ENCODE peak calls at places on chromosomes 12 and 14, in six cellular contexts. One of them, this sample, is unnamed.

GRCh38 chr12:30829876-30830275 is 75.1 kb upstream of the CAPRIN2 start:
- DNase-seq in neural crest cell: no peak
- DNase-seq in GM20000: no peak
- DNase-seq in GM12865: no peak
- DNase-seq in foreskin fibroblast: no peak
- DNase-seq in fibroblast of mammary gland: no peak
- DNase-seq in this sample: no peak

GRCh38 chr12:14960548-14961465 is 594 bp downstream of the ARHGDIB start:
- DNase-seq in neural crest cell: no peak
- DNase-seq in GM12865: peak
- DNase-seq in foreskin fibroblast: no peak
- DNase-seq in fibroblast of mammary gland: peak
- DNase-seq in GM20000: peak
- DNase-seq in this sample: no peak

GRCh38 chr12:80590085-80590484 is 117.3 kb upstream of the MYF6 start:
- DNase-seq in GM20000: no peak
- DNase-seq in neural crest cell: no peak
- DNase-seq in GM12865: no peak
- DNase-seq in fibroblast of mammary gland: peak
- DNase-seq in foreskin fibroblast: no peak
- DNase-seq in this sample: no peak

GRCh38 chr12:103858953-103859601 is 18.0 kb upstream of the NT5DC3 start:
- DNase-seq in GM20000: no peak
- DNase-seq in foreskin fibroblast: peak
- DNase-seq in neural crest cell: no peak
- DNase-seq in fibroblast of mammary gland: peak
- DNase-seq in GM12865: no peak
- DNase-seq in this sample: peak

GRCh38 chr14:60232185-60232584 is 16.8 kb upstream of the PPM1A start:
- DNase-seq in neural crest cell: no peak
- DNase-seq in GM12865: no peak
- DNase-seq in GM20000: no peak
- DNase-seq in foreskin fibroblast: no peak
- DNase-seq in fibroblast of mammary gland: no peak
- DNase-seq in this sample: no peak

GRCh38 chr12:14828896-14829295 is 14.4 kb downstream of the ART4 start:
- DNase-seq in foreskin fibroblast: no peak
- DNase-seq in GM12865: peak
- DNase-seq in GM20000: peak
- DNase-seq in neural crest cell: no peak
- DNase-seq in fibroblast of mammary gland: peak
- DNase-seq in this sample: no peak

GRCh38 chr12:57240926-57241555 is 9.9 kb downstream of the STAC3 start:
- DNase-seq in GM20000: peak
- DNase-seq in GM12865: no peak
- DNase-seq in fibroblast of mammary gland: no peak
- DNase-seq in neural crest cell: no peak
- DNase-seq in foreskin fibroblast: no peak
- DNase-seq in this sample: no peak

GRCh38 chr12:19922687-19923086 is 445.6 kb upstream of the PDE3A start:
- DNase-seq in neural crest cell: no peak
- DNase-seq in GM20000: no peak
- DNase-seq in foreskin fibroblast: no peak
- DNase-seq in GM12865: no peak
- DNase-seq in fibroblast of mammary gland: peak
- DNase-seq in this sample: no peak

GRCh38 chr12:53505555-53506449 is 1.5 kb downstream of the NPFF start:
- DNase-seq in GM12865: no peak
- DNase-seq in GM20000: no peak
- DNase-seq in foreskin fibroblast: peak
- DNase-seq in neural crest cell: no peak
- DNase-seq in fibroblast of mammary gland: peak
- DNase-seq in this sample: no peak

GRCh38 chr14:94370524-94370910 is 17.9 kb downstream of the SERPINA1 start:
- DNase-seq in GM12865: no peak
- DNase-seq in foreskin fibroblast: no peak
- DNase-seq in GM20000: no peak
- DNase-seq in neural crest cell: no peak
- DNase-seq in fibroblast of mammary gland: no peak
- DNase-seq in this sample: no peak

GRCh38 chr14:94373708-94374107 is 14.7 kb downstream of the SERPINA1 start:
- DNase-seq in GM12865: no peak
- DNase-seq in neural crest cell: no peak
- DNase-seq in fibroblast of mammary gland: peak
- DNase-seq in foreskin fibroblast: peak
- DNase-seq in GM20000: no peak
- DNase-seq in this sample: peak

GRCh38 chr14:94368956-94369355 is 19.4 kb downstream of the SERPINA1 start:
- DNase-seq in foreskin fibroblast: no peak
- DNase-seq in fibroblast of mammary gland: no peak
- DNase-seq in GM20000: no peak
- DNase-seq in neural crest cell: no peak
- DNase-seq in GM12865: no peak
- DNase-seq in this sample: no peak

GRCh38 chr14:94374749-94375148 is 13.7 kb downstream of the SERPINA1 start:
- DNase-seq in neural crest cell: no peak
- DNase-seq in GM12865: no peak
- DNase-seq in GM20000: no peak
- DNase-seq in foreskin fibroblast: no peak
- DNase-seq in fibroblast of mammary gland: no peak
- DNase-seq in this sample: no peak

DNA sequence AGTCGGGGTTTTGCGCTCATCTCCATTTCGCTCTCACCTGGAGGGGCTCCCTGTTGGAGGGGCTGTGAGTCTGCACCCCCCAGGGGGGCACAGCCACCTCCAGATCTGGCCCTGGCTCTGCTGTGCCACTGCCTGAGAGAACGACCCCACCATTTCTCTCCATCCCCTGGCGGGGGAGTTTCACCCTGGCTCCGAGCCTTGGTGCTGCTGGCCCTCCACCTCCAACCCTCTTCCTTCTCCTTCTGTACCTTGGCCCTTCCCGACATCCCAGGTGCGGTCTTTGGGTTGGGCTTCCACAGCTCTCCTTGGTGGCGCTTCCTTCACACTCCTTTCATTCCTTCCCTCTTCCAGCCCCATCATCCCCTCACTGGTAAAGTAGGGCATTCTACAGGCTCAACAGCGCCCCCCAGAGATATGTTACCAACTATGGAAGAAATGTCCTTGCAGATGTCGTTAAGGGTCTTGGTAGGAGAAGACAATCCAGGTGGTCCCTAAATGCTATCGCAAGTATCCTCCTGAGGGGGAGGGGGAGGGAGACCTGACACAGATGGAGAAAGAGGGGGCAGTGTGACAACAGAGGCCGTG is 16.3 kb downstream of the SERPINA1 start:
- DNase-seq in neural crest cell: no peak
- DNase-seq in fibroblast of mammary gland: no peak
- DNase-seq in GM20000: no peak
- DNase-seq in GM12865: no peak
- DNase-seq in foreskin fibroblast: no peak
- DNase-seq in this sample: no peak
- TF ChIP-seq CTCF in neural crest cell: no peak
- TF ChIP-seq CTCF in fibroblast of mammary gland: no peak
- TF ChIP-seq CTCF in GM20000: no peak
- TF ChIP-seq CTCF in GM12865: peak
- TF ChIP-seq CTCF in foreskin fibroblast: no peak
- TF ChIP-seq CTCF in this sample: no peak

GRCh38 chr12:95721320-95721719 is 69.2 kb downstream of the NTN4 start:
- DNase-seq in GM12865: peak
- DNase-seq in fibroblast of mammary gland: no peak
- DNase-seq in foreskin fibroblast: no peak
- DNase-seq in GM20000: no peak
- DNase-seq in neural crest cell: no peak
- DNase-seq in this sample: no peak
- TF ChIP-seq CTCF in GM12865: no peak
- TF ChIP-seq CTCF in fibroblast of mammary gland: peak
- TF ChIP-seq CTCF in foreskin fibroblast: peak
- TF ChIP-seq CTCF in GM20000: no peak
- TF ChIP-seq CTCF in neural crest cell: no peak
- TF ChIP-seq CTCF in this sample: no peak

GRCh38 chr12:26629864-26630263 is 203.1 kb downstream of the ITPR2 start:
- DNase-seq in GM12865: no peak
- DNase-seq in neural crest cell: no peak
- DNase-seq in foreskin fibroblast: peak
- DNase-seq in fibroblast of mammary gland: peak
- DNase-seq in GM20000: no peak
- DNase-seq in this sample: no peak
- TF ChIP-seq CTCF in GM12865: no peak
- TF ChIP-seq CTCF in neural crest cell: no peak
- TF ChIP-seq CTCF in foreskin fibroblast: peak
- TF ChIP-seq CTCF in fibroblast of mammary gland: peak
- TF ChIP-seq CTCF in GM20000: no peak
- TF ChIP-seq CTCF in this sample: no peak

DNA sequence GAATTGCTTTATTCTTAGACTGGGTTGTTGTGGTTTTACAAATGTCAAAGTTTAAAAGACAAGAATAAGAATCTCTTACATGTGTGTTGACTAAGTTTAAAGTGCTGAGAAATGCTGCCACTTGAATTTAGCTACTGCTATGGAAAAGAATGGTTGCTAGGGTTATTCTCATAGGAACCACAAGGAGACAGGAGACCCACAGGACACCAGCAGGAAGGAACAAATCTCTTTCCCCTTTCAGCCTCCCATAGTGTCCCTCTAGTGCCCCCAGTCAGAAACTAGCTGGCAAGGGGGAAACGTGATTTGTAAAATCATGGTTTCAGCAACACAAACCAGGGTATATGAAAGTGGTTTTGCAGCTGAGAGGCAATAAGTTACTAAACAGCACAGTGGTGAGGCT is 102.7 kb downstream of the ST8SIA1 start:
- DNase-seq in GM12865: no peak
- DNase-seq in foreskin fibroblast: no peak
- DNase-seq in fibroblast of mammary gland: peak
- DNase-seq in GM20000: no peak
- DNase-seq in neural crest cell: no peak
- DNase-seq in this sample: no peak
- TF ChIP-seq CTCF in GM12865: no peak
- TF ChIP-seq CTCF in foreskin fibroblast: no peak
- TF ChIP-seq CTCF in fibroblast of mammary gland: peak
- TF ChIP-seq CTCF in GM20000: no peak
- TF ChIP-seq CTCF in neural crest cell: no peak
- TF ChIP-seq CTCF in this sample: no peak

DNA sequence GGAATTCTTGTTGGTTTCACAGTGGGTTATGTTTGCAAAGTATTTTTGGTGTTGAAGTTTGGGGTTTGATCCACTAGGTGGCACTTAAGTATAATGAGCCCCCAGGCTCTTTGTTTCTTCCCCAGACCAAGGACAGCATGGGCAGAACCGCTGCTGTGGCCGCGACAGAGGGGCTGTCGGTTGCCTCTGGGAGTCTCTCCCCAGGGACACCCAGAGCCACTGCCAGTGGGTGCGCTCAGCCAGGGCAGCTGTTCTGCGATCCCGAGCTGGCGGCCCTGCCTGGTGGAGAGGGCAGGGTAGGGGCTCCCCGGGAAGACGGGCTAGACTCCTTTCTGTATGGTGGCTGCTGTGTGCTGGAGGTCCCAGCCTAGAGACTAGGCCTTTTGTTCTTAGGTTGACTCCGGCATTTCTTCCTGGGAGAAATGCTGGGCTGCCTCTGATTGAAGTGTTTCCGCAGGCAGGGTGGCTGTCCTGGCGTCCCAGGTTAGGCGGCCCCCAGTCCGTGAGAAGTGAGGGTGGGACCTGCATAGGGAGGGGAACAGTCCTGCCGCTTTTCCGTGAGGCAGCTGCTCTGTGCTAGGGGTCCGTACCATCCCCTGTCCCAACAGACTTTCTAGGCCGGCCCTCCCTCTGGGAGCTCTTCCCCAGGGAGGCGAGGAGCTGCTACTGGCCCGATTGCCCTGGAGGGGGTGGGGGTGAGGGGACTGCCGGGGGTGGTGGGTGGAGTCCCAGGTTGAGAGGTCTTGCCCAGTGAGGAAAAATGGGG is 253.1 kb upstream of the PELI2 start:
- DNase-seq in foreskin fibroblast: no peak
- DNase-seq in GM20000: no peak
- DNase-seq in fibroblast of mammary gland: no peak
- DNase-seq in GM12865: peak
- DNase-seq in neural crest cell: no peak
- DNase-seq in this sample: no peak
- TF ChIP-seq CTCF in foreskin fibroblast: no peak
- TF ChIP-seq CTCF in GM20000: peak
- TF ChIP-seq CTCF in fibroblast of mammary gland: peak
- TF ChIP-seq CTCF in GM12865: peak
- TF ChIP-seq CTCF in neural crest cell: peak
- TF ChIP-seq CTCF in this sample: no peak

DNA sequence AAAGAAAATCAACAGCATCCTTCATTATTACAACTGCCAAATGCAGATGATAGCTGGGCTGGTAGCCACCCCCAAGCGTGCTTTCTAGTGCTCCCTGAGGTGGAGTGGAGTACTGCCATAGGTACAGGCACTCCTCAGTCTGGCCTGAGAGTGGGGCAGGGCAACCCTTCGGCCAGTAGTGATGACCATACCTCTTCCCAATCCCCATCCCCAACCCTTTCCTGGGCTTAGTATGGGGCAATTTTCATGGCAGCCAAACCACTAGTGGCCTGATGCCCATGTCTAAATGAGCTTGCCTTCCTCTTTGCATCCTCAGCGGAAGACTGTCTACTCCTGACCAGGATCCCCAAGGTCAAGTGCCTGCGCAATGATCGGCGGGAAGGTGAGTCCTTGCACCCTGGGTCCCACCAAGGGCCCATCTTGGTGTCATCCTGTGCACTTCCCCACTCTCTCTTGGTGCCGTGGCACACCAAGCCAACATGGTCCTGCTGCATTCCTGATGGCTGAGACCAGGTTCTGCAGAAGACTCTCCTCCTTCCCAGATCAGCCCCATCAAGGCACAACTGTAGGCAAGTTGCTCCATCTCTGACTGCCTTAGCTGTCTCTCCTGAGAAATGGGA is 65.8 kb downstream of the GALNT16 start:
- DNase-seq in GM20000: no peak
- DNase-seq in foreskin fibroblast: no peak
- DNase-seq in GM12865: no peak
- DNase-seq in neural crest cell: no peak
- DNase-seq in fibroblast of mammary gland: no peak
- DNase-seq in this sample: peak
- TF ChIP-seq CTCF in GM20000: no peak
- TF ChIP-seq CTCF in foreskin fibroblast: no peak
- TF ChIP-seq CTCF in GM12865: peak
- TF ChIP-seq CTCF in neural crest cell: no peak
- TF ChIP-seq CTCF in fibroblast of mammary gland: no peak
- TF ChIP-seq CTCF in this sample: no peak

This sample was measured in lower leg skin.